ENCODE peak calls at places on chromosomes 4 and X, in five cellular contexts. K, Y, N, G and Z are unnamed samples.

GRCh38 chrX:38538134-38538533 is 23.2 kb upstream of the TSPAN7 start:
- DNase-seq in K (no peak), Y (no peak), N (no peak), G (no peak), Z (no peak)

GRCh38 chr4:67678612-67679011 is 22.3 kb downstream of the UBA6 start:
- DNase-seq in K (no peak), Y (no peak), N (no peak), G (no peak), Z (no peak)

GRCh38 chr4:182567119-182567518 is 323.9 kb downstream of the TENM3 start:
- DNase-seq in K (no peak), Y (no peak), N (no peak), G (no peak), Z (no peak)

GRCh38 chr4:143606470-143606869 is 93.0 kb downstream of the SMARCA5 start:
- DNase-seq in K (no peak), Y (no peak), N (no peak), G (no peak), Z (no peak)

GRCh38 chrX:55135171-55135570 is 46.4 kb downstream of the PAGE2 start:
- DNase-seq in K (peak), Y (peak), N (no peak), G (peak), Z (peak)

GRCh38 chrX:31329298-31329697 is 257.5 kb upstream of the FTHL17 start:
- DNase-seq in K (no peak), Y (no peak), N (no peak), G (no peak), Z (no peak)

GRCh38 chrX:151974336-151975227 is at the start of gene GABRE:
- DNase-seq in K (peak), Y (no peak), N (peak), G (peak), Z (no peak)

GRCh38 chr4:7187297-7187592 is 5.1 kb upstream of the SORCS2 start:
- DNase-seq in K (no peak), Y (no peak), N (no peak), G (no peak), Z (no peak)

GRCh38 chr4:108311313-108311712 is 142.6 kb upstream of the LEF1 start:
- DNase-seq in K (no peak), Y (no peak), N (no peak), G (no peak), Z (no peak)

GRCh38 chrX:132837126-132837525 is 121.3 kb downstream of the HS6ST2 start:
- DNase-seq in K (no peak), Y (no peak), N (no peak), G (no peak), Z (no peak)

GRCh38 chrX:34404386-34405070 is 252.6 kb downstream of the TMEM47 start:
- DNase-seq in K (no peak), Y (no peak), N (no peak), G (no peak), Z (no peak)

GRCh38 chr4:168723020-168723419 is 226.2 kb downstream of the PALLD start:
- DNase-seq in K (no peak), Y (no peak), N (no peak), G (no peak), Z (no peak)

GRCh38 chrX:86604620-86605019 is 456.4 kb downstream of the DACH2 start:
- DNase-seq in K (no peak), Y (no peak), N (no peak), G (no peak), Z (no peak)

GRCh38 chr4:15847746-15848145 is 69.6 kb downstream of the CD38 start:
- DNase-seq in K (no peak), Y (no peak), N (no peak), G (no peak), Z (no peak)

GRCh38 chrX:41684940-41685339 is 3.8 kb upstream of the GPR34 start:
- DNase-seq in K (no peak), Y (no peak), N (no peak), G (no peak), Z (no peak)

GRCh38 chrX:48468247-48468671 is 1.8 kb downstream of the SLC38A5 start:
- DNase-seq in K (no peak), Y (no peak), N (no peak), G (no peak), Z (no peak)

GRCh38 chrX:26466387-26466786 is 250.4 kb downstream of the MAGEB5 start:
- DNase-seq in K (no peak), Y (no peak), N (no peak), G (no peak), Z (no peak)

GRCh38 chrX:110163488-110163887 is 154.4 kb downstream of the AMMECR1 start:
- DNase-seq in K (no peak), Y (no peak), N (no peak), G (no peak), Z (no peak)

GRCh38 chr4:75255261-75255660 is 258.9 kb downstream of the RCHY1 start:
- DNase-seq in K (no peak), Y (no peak), N (no peak), G (no peak), Z (no peak)

GRCh38 chr4:94559351-94559806 is 107.6 kb downstream of the PDLIM5 start:
- DNase-seq in K (no peak), Y (no peak), N (no peak), G (no peak), Z (no peak)

GRCh38 chrX:135740683-135741149 is 27.3 kb downstream of the CT45A3 start:
- DNase-seq in K (peak), Y (peak), N (no peak), G (peak), Z (no peak)

GRCh38 chr4:14338866-14339265 is 663.4 kb upstream of the CPEB2 start:
- DNase-seq in K (no peak), Y (no peak), N (no peak), G (no peak), Z (no peak)

GRCh38 chrX:40170830-40171512 is 73.2 kb upstream of the BCOR start:
- DNase-seq in K (no peak), Y (no peak), N (no peak), G (no peak), Z (no peak)

GRCh38 chr4:132827522-132827921 is 321.6 kb upstream of the PCDH10 start:
- DNase-seq in K (no peak), Y (no peak), N (no peak), G (no peak), Z (no peak)

GRCh38 chrX:40976971-40977370 is 108.3 kb upstream of the USP9X start:
- DNase-seq in K (no peak), Y (no peak), N (no peak), G (no peak), Z (no peak)

GRCh38 chr4:109890076-109890475 is 22.6 kb upstream of the EGF start:
- DNase-seq in K (no peak), Y (no peak), N (no peak), G (no peak), Z (no peak)

GRCh38 chr4:184021389-184021788 is 116.3 kb downstream of the STOX2 start:
- DNase-seq in K (no peak), Y (no peak), N (no peak), G (no peak), Z (no peak)

GRCh38 chr4:185018834-185019450 is 652 bp downstream of the HELT start:
- DNase-seq in K (peak), Y (no peak), N (no peak), G (no peak), Z (no peak)

GRCh38 chr4:100295792-100296191 is 105.5 kb upstream of the DDIT4L start:
- DNase-seq in K (no peak), Y (no peak), N (no peak), G (no peak), Z (no peak)

GRCh38 chr4:102632236-102632635 is 128.5 kb downstream of the MANBA start:
- DNase-seq in K (no peak), Y (no peak), N (no peak), G (no peak), Z (no peak)

GRCh38 chr4:77927991-77928925 is 65.6 kb downstream of the MRPL1 start:
- DNase-seq in K (no peak), Y (no peak), N (no peak), G (no peak), Z (no peak)

GRCh38 chrX:10507876-10508275 is 112.5 kb downstream of the MID1 start:
- DNase-seq in K (no peak), Y (no peak), N (no peak), G (no peak), Z (no peak)

GRCh38 chr4:184396001-184396400 is 78.3 kb downstream of the IRF2 start:
- DNase-seq in K (no peak), Y (no peak), N (no peak), G (no peak), Z (no peak)

GRCh38 chr4:149896428-149896827 is 80.8 kb upstream of the IQCM start:
- DNase-seq in K (no peak), Y (no peak), N (peak), G (peak), Z (peak)

GRCh38 chrX:17669891-17670290 is 67.4 kb upstream of the SCML1 start:
- DNase-seq in K (no peak), Y (no peak), N (no peak), G (peak), Z (peak)